ENCODE peak calls at places on chromosomes 4 and X, in five cellular contexts. N, Q, H, J and I are unnamed samples.

GRCh38 chrX:115360220-115360781 is 70.8 kb downstream of the LUZP4 start:
- DNase-seq in N (no peak), Q (no peak), H (no peak), J (no peak), I (no peak)

GRCh38 chrX:72236841-72237240 is 2.0 kb downstream of the ERCC6L start:
- DNase-seq in N (no peak), Q (no peak), H (no peak), J (no peak), I (no peak)

GRCh38 chrX:9282325-9282724 is 182.5 kb upstream of the TBL1X start:
- DNase-seq in N (no peak), Q (no peak), H (no peak), J (no peak), I (no peak)

GRCh38 chrX:9019151-9019550 is 14.8 kb downstream of the FAM9B start:
- DNase-seq in N (no peak), Q (no peak), H (no peak), J (no peak), I (no peak)

GRCh38 chrX:15866141-15866540 is 11.5 kb upstream of the AP1S2 start:
- DNase-seq in N (no peak), Q (no peak), H (no peak), J (no peak), I (no peak)

GRCh38 chr4:149164282-149164681 is 651.4 kb downstream of the IQCM start:
- DNase-seq in N (no peak), Q (no peak), H (peak; percentile 5), J (no peak), I (no peak)

GRCh38 chrX:74382613-74383012 is 38.7 kb upstream of the SLC16A2 start:
- DNase-seq in N (peak; percentile 58), Q (peak; percentile 11), H (peak; percentile 60), J (peak; percentile 59), I (peak; percentile 49)

GRCh38 chr4:176443646-176444409 is 124.1 kb downstream of the SPCS3 start:
- DNase-seq in N (no peak), Q (no peak), H (no peak), J (no peak), I (no peak)

GRCh38 chrX:109533631-109534030 is 3.0 kb upstream of the NXT2 start:
- DNase-seq in N (no peak), Q (no peak), H (no peak), J (no peak), I (no peak)

GRCh38 chr4:41216294-41217019 is 2.1 kb upstream of the APBB2 start:
- DNase-seq in N (peak; percentile 89), Q (no peak), H (peak; percentile 91), J (peak; percentile 72), I (peak; percentile 90)

GRCh38 chrX:27583976-27584375 is 6.2 kb upstream of the DCAF8L2 start:
- DNase-seq in N (no peak), Q (no peak), H (no peak), J (no peak), I (no peak)

GRCh38 chr4:5894266-5894665 is 1.4 kb upstream of the CRMP1 start:
- DNase-seq in N (no peak), Q (no peak), H (no peak), J (no peak), I (no peak)

GRCh38 chr4:174047363-174047762 is 236.1 kb downstream of the FBXO8 start:
- DNase-seq in N (no peak), Q (no peak), H (no peak), J (no peak), I (no peak)

GRCh38 chr4:155377281-155377680 is 516 bp upstream of the MAP9 start:
- DNase-seq in N (no peak), Q (no peak), H (no peak), J (no peak), I (no peak)

GRCh38 chr4:102867278-102868152 is 1.3 kb upstream of the CISD2 start:
- DNase-seq in N (no peak), Q (no peak), H (no peak), J (peak; percentile 32), I (no peak)

GRCh38 chrX:18828832-18829404 is 121.5 kb downstream of the PPEF1 start:
- DNase-seq in N (no peak), Q (no peak), H (peak; percentile 16), J (no peak), I (no peak)

GRCh38 chrX:45715787-45716186 is 515.1 kb upstream of the DIPK2B start:
- DNase-seq in N (no peak), Q (no peak), H (no peak), J (no peak), I (no peak)

GRCh38 chr4:18882468-18882867 is 860.9 kb upstream of the LCORL start:
- DNase-seq in N (no peak), Q (no peak), H (peak; percentile 8), J (no peak), I (no peak)

GRCh38 chrX:13357925-13358324 is 38.1 kb upstream of the ATXN3L start:
- DNase-seq in N (no peak), Q (no peak), H (peak; percentile 32), J (no peak), I (no peak)

GRCh38 chrX:70030242-70030823 is 19.4 kb downstream of the AWAT2 start:
- DNase-seq in N (no peak), Q (no peak), H (peak; percentile 62), J (peak; percentile 24), I (peak; percentile 44)

GRCh38 chrX:102808336-102808735 is 87.8 kb downstream of the GPRASP3 start:
- DNase-seq in N (no peak), Q (no peak), H (no peak), J (no peak), I (no peak)

GRCh38 chrX:108527724-108528123 is 88.1 kb downstream of the COL4A5 start:
- DNase-seq in N (no peak), Q (no peak), H (no peak), J (no peak), I (no peak)

GRCh38 chr4:152935661-152936445 is at the start of gene FHDC1:
- DNase-seq in N (peak; percentile 73), Q (no peak), H (peak; percentile 89), J (peak; percentile 84), I (peak; percentile 62)

GRCh38 chr4:77593993-77594392 is 11.6 kb upstream of the CXCL13 start:
- DNase-seq in N (no peak), Q (no peak), H (no peak), J (no peak), I (no peak)

GRCh38 chr4:11632488-11632887 is 203.8 kb upstream of the HS3ST1 start:
- DNase-seq in N (no peak), Q (no peak), H (no peak), J (peak; percentile 41), I (no peak)

GRCh38 chrX:750263-750662 is 119.7 kb downstream of the SHOX start:
- DNase-seq in N (no peak), Q (no peak), H (no peak), J (no peak), I (no peak)

GRCh38 chrX:13398073-13398823 is 78.4 kb upstream of the ATXN3L start:
- DNase-seq in N (no peak), Q (peak; percentile 26), H (peak; percentile 90), J (no peak), I (no peak)

GRCh38 chr4:80182237-80182866 is 15.0 kb upstream of the PRDM8 start:
- DNase-seq in N (no peak), Q (no peak), H (no peak), J (no peak), I (peak; percentile 46)

GRCh38 chr4:102441978-102442890 is 58.9 kb upstream of the NFKB1 start:
- DNase-seq in N (peak; percentile 52), Q (no peak), H (peak; percentile 19), J (no peak), I (no peak)

GRCh38 chrX:24301806-24302205 is 12.1 kb downstream of the SUPT20HL2 start:
- DNase-seq in N (no peak), Q (no peak), H (no peak), J (no peak), I (no peak)

GRCh38 chrX:40651620-40652223 is 4.4 kb upstream of the CXorf38 start:
- DNase-seq in N (peak; percentile 63), Q (no peak), H (peak; percentile 88), J (peak; percentile 70), I (peak; percentile 17)

GRCh38 chr4:103137446-103137827 is 37.8 kb upstream of the BDH2 start:
- DNase-seq in N (no peak), Q (no peak), H (no peak), J (no peak), I (no peak)

GRCh38 chrX:154123241-154124219 is 20.5 kb upstream of the OPN1LW start:
- DNase-seq in N (peak; percentile 36), Q (no peak), H (peak; percentile 26), J (peak; percentile 59), I (peak; percentile 34)

GRCh38 chr4:52173470-52174055 is 122.5 kb downstream of the SPATA18 start:
- DNase-seq in N (peak; percentile 63), Q (no peak), H (no peak), J (no peak), I (no peak)

GRCh38 chrX:103608305-103608963 is 671 bp downstream of the TCEAL3 start:
- DNase-seq in N (no peak), Q (no peak), H (no peak), J (no peak), I (peak; percentile 13)

DNA sequence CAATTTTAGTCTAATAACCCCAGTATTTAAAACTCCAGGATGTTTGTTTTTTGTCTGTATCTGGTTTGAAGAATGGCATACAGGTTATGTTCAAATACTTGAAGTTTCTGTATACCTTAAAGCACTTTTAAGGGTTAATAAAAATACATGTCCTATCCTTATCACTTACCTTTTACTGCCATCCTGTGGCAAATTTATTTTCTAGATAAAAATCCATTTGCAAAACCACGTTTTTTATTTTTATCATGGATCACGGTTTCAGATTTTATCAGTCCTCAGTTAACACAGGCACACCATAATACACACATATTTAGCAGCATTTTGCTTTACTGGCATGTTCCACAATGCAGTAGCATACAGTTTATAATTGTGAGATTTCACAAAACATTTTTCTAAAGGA is 113.3 kb upstream of the H2AZ1 start:
- DNase-seq in N (no peak), Q (no peak), H (no peak), J (no peak), I (no peak)
- TF ChIP-seq CTCF in N (no peak), Q (no peak), H (peak; percentile 17), J (peak; percentile 13), I (no peak)

GRCh38 chrX:37995428-37995827 is 10.9 kb upstream of the SYTL5 start:
- DNase-seq in N (no peak), Q (no peak), H (no peak), J (no peak), I (no peak)
- TF ChIP-seq CTCF in N (no peak), Q (no peak), H (no peak), J (no peak), I (no peak)

DNA sequence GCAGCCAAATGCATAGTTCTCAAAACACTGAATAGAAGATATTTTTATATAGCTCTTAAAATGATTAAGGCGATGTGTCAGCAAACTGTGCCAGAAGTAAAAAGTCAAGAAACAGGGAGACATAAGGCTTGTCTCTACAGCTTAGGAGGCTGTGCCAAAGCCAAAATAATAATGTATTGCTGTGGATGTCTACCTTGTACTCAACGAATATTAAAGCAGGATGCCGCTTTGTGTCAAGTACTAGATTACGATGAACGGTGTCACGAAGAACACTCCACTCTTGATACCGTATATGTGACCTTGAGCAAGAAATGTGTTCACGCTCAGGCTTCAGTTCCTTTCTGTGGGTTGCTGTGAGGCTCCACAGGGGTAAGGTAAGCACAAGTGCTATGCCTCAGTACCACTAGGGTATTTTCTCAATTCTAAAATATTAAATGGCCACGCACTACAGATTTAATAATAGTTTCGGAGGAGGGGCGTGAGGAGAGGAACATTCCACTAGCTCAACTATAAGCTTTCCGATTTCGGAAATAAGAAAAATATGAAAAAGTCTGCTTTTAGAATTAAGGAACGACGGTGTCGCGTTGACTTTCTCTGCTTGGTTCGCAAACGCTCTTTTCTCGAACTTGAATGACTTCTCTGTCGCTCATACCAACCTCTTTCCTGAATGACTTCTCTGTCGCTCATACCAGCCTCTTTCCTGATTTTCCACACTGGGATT is 679 bp upstream of the SCOC start:
- DNase-seq in N (no peak), Q (no peak), H (peak; percentile 27), J (peak; percentile 65), I (peak; percentile 44)
- TF ChIP-seq CTCF in N (no peak), Q (no peak), H (peak; percentile 8), J (peak; percentile 45), I (no peak)

GRCh38 chr4:106140601-106141000 is 175.4 kb downstream of the TBCK start:
- DNase-seq in N (no peak), Q (no peak), H (no peak), J (no peak), I (no peak)
- TF ChIP-seq CTCF in N (no peak), Q (no peak), H (no peak), J (no peak), I (no peak)